ENCODE peak calls at places on chromosomes 7 and 10, in four cellular contexts. L, H, A and R are unnamed samples.
A peak's percentile ranks its signal among the peaks of the same experiment; 100 is the strongest.

GRCh38 chr10:50512214-50512595 is 111.6 kb downstream of the SGMS1 start:
- DNase-seq in L (no peak), H (no peak), A (no peak), R (no peak)

GRCh38 chr7:149811831-149812490 is 26.2 kb upstream of the ZNF862 start:
- DNase-seq in L (no peak), H (no peak), A (no peak), R (no peak)

GRCh38 chr7:39453743-39454355 is 112.4 kb upstream of the YAE1 start:
- DNase-seq in L (no peak), H (peak; percentile 70), A (no peak), R (peak; percentile 74)

GRCh38 chr7:44218418-44219201 is 17.8 kb downstream of the YKT6 start:
- DNase-seq in L (peak; percentile 41), H (peak; percentile 64), A (peak; percentile 52), R (no peak)

GRCh38 chr7:132145466-132145865 is 430.8 kb downstream of the PLXNA4 start:
- DNase-seq in L (no peak), H (no peak), A (no peak), R (peak; percentile 90)

GRCh38 chr7:46754135-46754730 is 827.7 kb downstream of the TNS3 start:
- DNase-seq in L (no peak), H (no peak), A (no peak), R (peak; percentile 81)

GRCh38 chr10:49577182-49577925 is 32.8 kb upstream of the SLC18A3 start:
- DNase-seq in L (no peak), H (no peak), A (no peak), R (no peak)

GRCh38 chr10:102735065-102735562 is 8.6 kb upstream of the WBP1L start:
- DNase-seq in L (no peak), H (no peak), A (peak; percentile 76), R (no peak)

GRCh38 chr7:135714534-135715009 is 13.4 kb downstream of the SLC13A4 start:
- DNase-seq in L (no peak), H (no peak), A (no peak), R (peak; percentile 84)

GRCh38 chr10:63175534-63175933 is 42.4 kb downstream of the NRBF2 start:
- DNase-seq in L (no peak), H (no peak), A (no peak), R (no peak)

GRCh38 chr10:110919349-110919931 is at the start of gene SHOC2:
- DNase-seq in L (peak; percentile 100), H (peak; percentile 68), A (peak; percentile 100), R (no peak)

GRCh38 chr10:98308602-98309365 is 40.8 kb upstream of the LOXL4 start:
- DNase-seq in L (no peak), H (no peak), A (no peak), R (no peak)

GRCh38 chr10:44936314-44936975 is 23.2 kb upstream of the RASSF4 start:
- DNase-seq in L (no peak), H (no peak), A (peak; percentile 30), R (no peak)

GRCh38 chr7:130831817-130832481 is 97.9 kb upstream of the KLF14 start:
- DNase-seq in L (no peak), H (peak; percentile 12), A (no peak), R (peak; percentile 63)

DNA sequence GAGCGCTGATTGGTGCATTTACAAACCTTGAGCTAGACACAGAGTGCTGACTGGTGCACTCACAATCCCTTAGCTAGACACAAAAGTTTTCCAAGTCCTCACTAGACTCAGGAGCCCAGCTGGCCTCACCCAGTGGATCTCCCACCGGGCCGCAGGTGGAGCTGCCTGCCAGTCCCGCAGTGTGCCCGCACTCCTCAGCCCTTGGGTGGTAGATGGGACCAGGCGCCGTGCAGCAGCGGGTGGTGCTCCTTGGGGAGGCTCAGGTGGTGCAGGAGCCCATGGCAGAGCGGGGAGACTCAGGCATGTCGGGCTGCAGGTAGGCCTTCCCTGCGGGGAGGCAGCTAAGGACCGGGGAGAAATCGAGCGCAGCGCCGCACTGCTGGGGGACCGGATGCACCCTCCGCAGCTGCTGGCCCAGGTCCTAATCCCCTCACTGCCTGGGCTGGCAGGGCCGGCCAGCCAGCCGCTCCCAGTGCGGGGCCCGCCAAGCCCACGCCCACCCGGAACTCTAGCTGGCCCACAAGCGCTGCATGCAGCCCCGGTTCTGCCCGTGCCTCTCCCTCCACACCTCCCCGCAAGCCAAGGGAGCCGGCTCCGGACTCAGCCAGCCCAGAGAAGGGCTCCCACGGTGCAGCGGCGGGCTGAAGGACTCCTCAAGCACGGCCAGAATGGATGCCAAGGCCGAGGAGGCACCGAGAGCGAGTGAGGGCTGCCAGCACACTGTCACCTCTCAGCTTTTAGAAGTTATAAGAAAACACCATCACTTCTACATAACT is 128.9 kb downstream of the ZNF438 start:
- DNase-seq in L (no peak), H (no peak), A (no peak), R (no peak)
- TF ChIP-seq CTCF in L (no peak), H (no peak), A (no peak), R (no peak)

DNA sequence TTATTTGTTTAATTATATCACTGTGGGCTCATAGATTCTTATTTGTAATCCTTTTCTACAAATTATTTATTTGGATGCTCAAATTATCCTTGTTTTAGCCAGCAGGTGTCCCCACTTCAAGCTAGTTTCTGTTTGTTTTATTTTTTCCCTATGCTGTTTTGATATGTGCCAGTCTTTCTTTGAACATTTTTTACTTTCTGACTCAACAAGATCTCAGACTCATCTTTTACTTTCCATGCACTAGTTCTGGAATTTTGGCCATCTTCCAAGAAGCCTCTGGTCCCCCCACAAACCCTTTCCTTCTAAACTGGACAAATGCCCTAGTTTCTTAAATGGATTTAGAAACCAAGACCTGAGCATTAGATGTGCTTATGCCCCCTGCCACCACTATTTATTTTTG is 11.5 kb upstream of the MRPS16 start:
- DNase-seq in L (no peak), H (no peak), A (no peak), R (peak; percentile 38)
- TF ChIP-seq CTCF in L (peak; percentile 32), H (peak; percentile 69), A (no peak), R (peak; percentile 41)

DNA sequence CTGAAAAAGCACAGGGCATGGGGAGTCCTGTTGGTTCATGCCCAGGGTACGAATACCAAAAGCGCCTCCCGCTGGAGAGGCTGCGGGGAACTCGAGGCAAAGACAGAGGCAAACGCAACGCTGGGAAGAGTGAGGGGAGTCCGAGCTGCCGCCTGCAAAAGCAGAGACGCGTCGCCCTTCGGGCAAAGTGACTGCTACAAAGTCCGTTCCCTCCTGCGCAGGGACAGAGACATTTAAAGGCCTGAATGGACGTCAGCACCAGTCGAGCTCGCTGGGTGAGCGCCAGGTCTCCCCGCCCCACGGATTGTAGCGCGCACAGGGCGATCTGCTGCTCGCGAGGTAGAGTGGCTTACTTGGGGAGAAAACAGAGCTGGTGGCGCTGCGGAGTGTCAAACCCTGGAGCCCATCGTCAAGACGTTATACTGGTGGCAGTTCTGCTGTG is 732.8 kb downstream of the ZWINT start:
- DNase-seq in L (peak; percentile 39), H (peak; percentile 50), A (no peak), R (no peak)
- TF ChIP-seq CTCF in L (no peak), H (no peak), A (no peak), R (no peak)

GRCh38 chr7:92884218-92884617 is 47.8 kb upstream of the CDK6 start:
- DNase-seq in L (no peak), H (no peak), A (no peak), R (no peak)

GRCh38 chr7:92877367-92877766 is 41.0 kb upstream of the CDK6 start:
- DNase-seq in L (no peak), H (no peak), A (no peak), R (no peak)

GRCh38 chr7:92881091-92881485 is 44.7 kb upstream of the CDK6 start:
- DNase-seq in L (no peak), H (no peak), A (no peak), R (no peak)

GRCh38 chr7:92882760-92883159 is 46.4 kb upstream of the CDK6 start:
- DNase-seq in L (no peak), H (no peak), A (no peak), R (no peak)

DNA sequence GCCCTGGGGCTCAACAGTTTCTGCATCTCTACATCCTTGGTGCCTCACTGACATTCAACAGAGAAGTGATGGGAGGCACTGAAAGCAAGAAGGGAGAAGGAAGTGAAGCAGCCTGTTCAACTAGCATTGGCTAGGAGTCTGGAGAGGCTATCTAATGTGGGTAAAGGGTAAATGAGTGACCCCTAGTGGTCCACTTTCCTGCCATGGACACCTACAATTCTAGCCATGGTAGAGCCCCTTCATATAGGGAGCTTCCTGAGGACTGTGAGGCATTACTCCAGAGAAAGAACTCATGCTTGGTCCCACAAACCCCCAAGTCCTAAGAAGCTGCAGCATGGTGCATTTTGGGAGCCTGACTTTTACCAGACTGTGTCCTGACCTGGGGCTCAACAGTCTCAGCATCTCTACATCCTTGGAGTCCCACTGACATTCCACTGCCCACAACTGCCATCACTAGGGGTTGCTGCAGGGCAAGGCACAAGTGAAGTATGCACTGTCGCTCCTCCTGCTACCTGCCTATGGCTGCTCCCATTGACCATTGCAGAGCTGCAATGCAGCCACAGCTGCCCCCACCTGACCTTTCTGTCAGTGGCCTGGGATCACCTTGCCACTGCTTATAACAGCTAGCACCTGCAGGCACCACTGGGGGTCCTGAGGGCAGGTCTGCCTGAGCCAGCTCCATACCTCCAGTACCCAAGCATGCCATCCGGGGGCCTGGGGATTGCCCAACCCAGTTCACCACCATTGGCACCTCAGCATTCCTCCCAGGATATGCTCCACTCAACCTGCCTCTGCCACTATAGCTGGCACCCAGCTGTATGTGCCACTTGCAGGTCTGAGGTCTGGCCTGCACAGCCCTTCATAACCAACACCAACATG is 44.1 kb upstream of the CDK6 start:
- DNase-seq in L (no peak), H (peak; percentile 26), A (no peak), R (peak; percentile 42)
- TF ChIP-seq CTCF in L (peak; percentile 47), H (peak; percentile 32), A (no peak), R (no peak)

DNA sequence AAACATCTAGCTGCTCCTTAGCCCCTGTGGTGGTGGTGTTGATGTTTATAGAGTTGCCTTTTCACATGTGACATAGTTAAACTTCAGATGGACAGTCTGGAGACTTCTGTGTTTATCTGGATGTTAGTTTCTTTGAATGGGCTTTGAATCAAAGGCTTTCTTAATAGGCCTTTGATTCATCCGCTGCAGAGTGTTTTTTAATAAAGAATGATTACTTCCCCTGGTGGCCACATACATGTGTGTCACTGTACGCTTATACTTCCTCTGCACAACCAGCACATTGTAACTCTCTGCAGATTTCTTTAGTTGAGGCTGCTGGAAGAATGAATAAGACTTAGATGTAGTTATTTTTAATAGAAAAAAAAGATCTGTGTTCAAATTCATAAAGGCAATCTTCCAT is 221.1 kb downstream of the DYNC1I1 start:
- DNase-seq in L (no peak), H (no peak), A (no peak), R (no peak)
- TF ChIP-seq CTCF in L (no peak), H (peak; percentile 37), A (no peak), R (no peak)

GRCh38 chr7:33909312-33909711 is 4.0 kb downstream of the BMPER start:
- DNase-seq in L (no peak), H (no peak), A (no peak), R (no peak)
- TF ChIP-seq CTCF in L (no peak), H (no peak), A (no peak), R (no peak)

GRCh38 chr10:104254493-104255243 is at the start of gene GSTO1:
- DNase-seq in L (peak; percentile 92), H (peak; percentile 40), A (peak; percentile 92), R (peak; percentile 79)
- TF ChIP-seq CTCF in L (no peak), H (no peak), A (no peak), R (no peak)